ENCODE peak calls at places on chromosomes 3 and 15, in eight cellular contexts. One of them, this sample, is unnamed.

GRCh38 chr15:25947336-25948080 is 84.4 kb upstream of the ATP10A start:
- DNase-seq in fibroblast of the aortic adventitia: peak
- DNase-seq in choroid plexus epithelial cell: no peak
- DNase-seq in CD8-positive, alpha-beta T cell: no peak
- DNase-seq in mammary epithelial cell: no peak
- DNase-seq in type B pancreatic cell: no peak
- DNase-seq in A673: peak
- DNase-seq in upper lobe of right lung: no peak
- DNase-seq in this sample: no peak

GRCh38 chr3:41523897-41524296 is 324.6 kb downstream of the CTNNB1 start:
- DNase-seq in fibroblast of the aortic adventitia: no peak
- DNase-seq in choroid plexus epithelial cell: no peak
- DNase-seq in CD8-positive, alpha-beta T cell: no peak
- DNase-seq in mammary epithelial cell: no peak
- DNase-seq in type B pancreatic cell: no peak
- DNase-seq in A673: no peak
- DNase-seq in upper lobe of right lung: no peak
- DNase-seq in this sample: no peak

GRCh38 chr15:33735637-33736247 is 232.6 kb upstream of the CHRM5 start:
- DNase-seq in fibroblast of the aortic adventitia: peak
- DNase-seq in choroid plexus epithelial cell: peak
- DNase-seq in CD8-positive, alpha-beta T cell: no peak
- DNase-seq in mammary epithelial cell: peak
- DNase-seq in type B pancreatic cell: no peak
- DNase-seq in A673: peak
- DNase-seq in upper lobe of right lung: no peak
- DNase-seq in this sample: peak

GRCh38 chr3:47890037-47890831 is 87.3 kb downstream of the DHX30 start:
- DNase-seq in fibroblast of the aortic adventitia: no peak
- DNase-seq in choroid plexus epithelial cell: no peak
- DNase-seq in CD8-positive, alpha-beta T cell: no peak
- DNase-seq in mammary epithelial cell: no peak
- DNase-seq in type B pancreatic cell: no peak
- DNase-seq in A673: no peak
- DNase-seq in upper lobe of right lung: no peak
- DNase-seq in this sample: no peak

GRCh38 chr15:64224508-64224907 is 61.7 kb upstream of the PPIB start:
- DNase-seq in fibroblast of the aortic adventitia: peak
- DNase-seq in choroid plexus epithelial cell: peak
- DNase-seq in CD8-positive, alpha-beta T cell: no peak
- DNase-seq in mammary epithelial cell: peak
- DNase-seq in type B pancreatic cell: no peak
- DNase-seq in A673: peak
- DNase-seq in upper lobe of right lung: no peak
- DNase-seq in this sample: peak

GRCh38 chr3:69088033-69088432 is 3.3 kb downstream of the ARL6IP5 start:
- DNase-seq in fibroblast of the aortic adventitia: peak
- DNase-seq in choroid plexus epithelial cell: peak
- DNase-seq in CD8-positive, alpha-beta T cell: no peak
- DNase-seq in mammary epithelial cell: peak
- DNase-seq in type B pancreatic cell: no peak
- DNase-seq in A673: no peak
- DNase-seq in upper lobe of right lung: no peak
- DNase-seq in this sample: peak

GRCh38 chr15:65377976-65378366 is at the start of gene IGDCC3:
- DNase-seq in fibroblast of the aortic adventitia: no peak
- DNase-seq in choroid plexus epithelial cell: no peak
- DNase-seq in CD8-positive, alpha-beta T cell: no peak
- DNase-seq in mammary epithelial cell: no peak
- DNase-seq in type B pancreatic cell: peak
- DNase-seq in A673: no peak
- DNase-seq in upper lobe of right lung: no peak
- DNase-seq in this sample: no peak

GRCh38 chr15:71044006-71044405 is 71.3 kb upstream of the THSD4 start:
- DNase-seq in fibroblast of the aortic adventitia: peak
- DNase-seq in choroid plexus epithelial cell: peak
- DNase-seq in CD8-positive, alpha-beta T cell: no peak
- DNase-seq in mammary epithelial cell: peak
- DNase-seq in type B pancreatic cell: no peak
- DNase-seq in A673: no peak
- DNase-seq in upper lobe of right lung: no peak
- DNase-seq in this sample: peak

GRCh38 chr3:143970773-143971366 is 753 bp upstream of the DIPK2A start:
- DNase-seq in fibroblast of the aortic adventitia: no peak
- DNase-seq in choroid plexus epithelial cell: peak
- DNase-seq in CD8-positive, alpha-beta T cell: peak
- DNase-seq in mammary epithelial cell: peak
- DNase-seq in type B pancreatic cell: peak
- DNase-seq in A673: no peak
- DNase-seq in upper lobe of right lung: peak
- DNase-seq in this sample: no peak
- TF ChIP-seq CTCF in fibroblast of the aortic adventitia: peak
- TF ChIP-seq CTCF in choroid plexus epithelial cell: peak
- TF ChIP-seq CTCF in CD8-positive, alpha-beta T cell: no peak
- TF ChIP-seq CTCF in mammary epithelial cell: no peak
- TF ChIP-seq CTCF in type B pancreatic cell: peak
- TF ChIP-seq CTCF in A673: no peak
- TF ChIP-seq CTCF in upper lobe of right lung: no peak
- TF ChIP-seq CTCF in this sample: no peak

DNA sequence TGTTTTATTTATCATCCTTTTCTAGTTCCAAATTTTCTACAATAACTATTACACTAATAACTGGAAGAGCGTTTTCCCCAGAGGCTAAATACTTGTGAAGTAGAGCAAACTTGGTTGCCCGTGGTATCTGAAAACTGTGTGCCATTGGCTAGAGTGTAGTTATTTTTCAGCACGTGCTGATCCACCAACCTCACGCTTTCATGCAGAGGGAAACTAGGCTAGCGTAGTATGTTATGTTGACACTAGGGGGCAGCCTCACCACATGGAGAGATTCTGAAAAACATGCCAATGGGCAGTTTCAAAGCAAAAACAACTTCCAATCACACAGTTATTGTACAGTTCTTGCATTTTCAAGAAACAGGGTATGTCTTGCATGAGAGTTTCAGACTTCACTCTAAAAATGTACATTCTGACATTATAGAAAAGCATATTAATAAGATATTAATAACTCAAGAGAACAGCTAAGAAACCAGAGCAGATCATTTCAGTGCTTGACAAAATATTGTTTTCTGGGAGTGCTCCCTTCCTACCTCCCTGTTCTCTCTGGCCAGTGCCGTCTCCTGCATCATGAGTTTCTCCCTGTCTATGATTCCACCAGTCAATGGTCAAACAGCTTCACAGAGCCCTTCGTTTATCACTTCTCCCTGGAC is 39.7 kb downstream of the SPATA12 start:
- DNase-seq in fibroblast of the aortic adventitia: peak
- DNase-seq in choroid plexus epithelial cell: peak
- DNase-seq in CD8-positive, alpha-beta T cell: peak
- DNase-seq in mammary epithelial cell: peak
- DNase-seq in type B pancreatic cell: no peak
- DNase-seq in A673: peak
- DNase-seq in upper lobe of right lung: no peak
- DNase-seq in this sample: peak
- TF ChIP-seq CTCF in fibroblast of the aortic adventitia: peak
- TF ChIP-seq CTCF in choroid plexus epithelial cell: peak
- TF ChIP-seq CTCF in CD8-positive, alpha-beta T cell: peak
- TF ChIP-seq CTCF in mammary epithelial cell: peak
- TF ChIP-seq CTCF in type B pancreatic cell: peak
- TF ChIP-seq CTCF in A673: peak
- TF ChIP-seq CTCF in upper lobe of right lung: peak
- TF ChIP-seq CTCF in this sample: peak

GRCh38 chr15:80982839-80983238 is 6.8 kb downstream of the MESD start:
- DNase-seq in fibroblast of the aortic adventitia: no peak
- DNase-seq in choroid plexus epithelial cell: no peak
- DNase-seq in CD8-positive, alpha-beta T cell: no peak
- DNase-seq in mammary epithelial cell: no peak
- DNase-seq in type B pancreatic cell: no peak
- DNase-seq in A673: no peak
- DNase-seq in upper lobe of right lung: no peak
- DNase-seq in this sample: no peak
- TF ChIP-seq CTCF in fibroblast of the aortic adventitia: no peak
- TF ChIP-seq CTCF in choroid plexus epithelial cell: no peak
- TF ChIP-seq CTCF in CD8-positive, alpha-beta T cell: no peak
- TF ChIP-seq CTCF in mammary epithelial cell: no peak
- TF ChIP-seq CTCF in type B pancreatic cell: no peak
- TF ChIP-seq CTCF in A673: no peak
- TF ChIP-seq CTCF in upper lobe of right lung: no peak
- TF ChIP-seq CTCF in this sample: no peak

GRCh38 chr3:184040010-184040409 is 8.5 kb downstream of the HTR3D start:
- DNase-seq in fibroblast of the aortic adventitia: peak
- DNase-seq in choroid plexus epithelial cell: peak
- DNase-seq in CD8-positive, alpha-beta T cell: no peak
- DNase-seq in mammary epithelial cell: peak
- DNase-seq in type B pancreatic cell: no peak
- DNase-seq in A673: peak
- DNase-seq in upper lobe of right lung: no peak
- DNase-seq in this sample: peak
- TF ChIP-seq CTCF in fibroblast of the aortic adventitia: peak
- TF ChIP-seq CTCF in choroid plexus epithelial cell: peak
- TF ChIP-seq CTCF in CD8-positive, alpha-beta T cell: no peak
- TF ChIP-seq CTCF in mammary epithelial cell: peak
- TF ChIP-seq CTCF in type B pancreatic cell: peak
- TF ChIP-seq CTCF in A673: no peak
- TF ChIP-seq CTCF in upper lobe of right lung: peak
- TF ChIP-seq CTCF in this sample: peak

DNA sequence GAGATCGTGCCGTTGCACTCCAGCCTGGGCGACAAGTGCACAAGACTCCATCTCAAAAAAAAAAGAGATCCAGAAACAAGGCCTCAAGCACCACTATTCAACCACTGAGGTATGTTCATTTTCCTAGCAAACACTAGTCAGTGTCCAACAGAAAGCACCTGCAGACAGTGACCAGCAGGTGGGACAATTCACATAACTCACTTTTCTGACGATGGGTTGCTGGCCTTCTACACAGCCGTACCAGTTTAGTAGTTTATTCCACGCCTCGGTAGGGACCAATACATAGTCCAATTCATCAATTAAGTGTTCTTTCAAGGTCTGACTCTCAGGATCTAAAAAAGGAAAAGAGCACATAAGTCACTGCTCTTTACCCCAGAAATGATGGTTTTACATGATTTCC is 12.4 kb downstream of the USP4 start:
- DNase-seq in fibroblast of the aortic adventitia: no peak
- DNase-seq in choroid plexus epithelial cell: no peak
- DNase-seq in CD8-positive, alpha-beta T cell: no peak
- DNase-seq in mammary epithelial cell: no peak
- DNase-seq in type B pancreatic cell: no peak
- DNase-seq in A673: no peak
- DNase-seq in upper lobe of right lung: no peak
- DNase-seq in this sample: peak
- TF ChIP-seq CTCF in fibroblast of the aortic adventitia: peak
- TF ChIP-seq CTCF in choroid plexus epithelial cell: peak
- TF ChIP-seq CTCF in CD8-positive, alpha-beta T cell: no peak
- TF ChIP-seq CTCF in mammary epithelial cell: peak
- TF ChIP-seq CTCF in type B pancreatic cell: peak
- TF ChIP-seq CTCF in A673: no peak
- TF ChIP-seq CTCF in upper lobe of right lung: no peak
- TF ChIP-seq CTCF in this sample: no peak

DNA sequence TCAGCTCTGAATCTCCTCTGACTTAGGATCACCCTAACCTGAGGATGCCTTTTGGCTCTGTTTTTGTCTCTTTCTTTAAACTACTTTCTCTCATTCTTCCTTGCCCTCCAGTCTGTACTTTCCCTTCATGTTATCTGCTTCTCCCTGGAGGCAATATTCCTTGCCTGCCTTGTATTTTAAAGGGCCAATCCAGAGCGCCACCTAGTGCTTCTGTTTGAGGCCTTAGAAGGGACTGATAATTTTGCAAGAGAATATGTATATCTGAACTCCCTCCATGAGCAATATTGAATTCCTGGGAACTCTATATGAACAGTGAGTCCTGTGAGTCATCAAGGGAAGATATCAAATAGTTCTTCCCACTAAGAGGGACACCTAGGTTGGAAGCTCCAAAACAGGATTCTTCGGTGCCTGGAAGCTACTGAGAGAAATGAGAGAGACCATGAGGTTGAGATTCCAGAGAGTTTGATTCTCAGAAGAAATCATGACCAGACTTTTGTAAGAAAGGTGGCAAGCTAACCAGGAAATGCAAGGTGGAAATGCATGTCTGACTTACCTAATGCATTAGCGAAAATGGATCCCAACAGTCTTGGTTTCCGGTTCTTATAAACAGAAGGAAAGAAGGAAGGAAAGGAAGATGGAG is 203.8 kb upstream of the CD96 start:
- DNase-seq in fibroblast of the aortic adventitia: peak
- DNase-seq in choroid plexus epithelial cell: peak
- DNase-seq in CD8-positive, alpha-beta T cell: peak
- DNase-seq in mammary epithelial cell: peak
- DNase-seq in type B pancreatic cell: no peak
- DNase-seq in A673: peak
- DNase-seq in upper lobe of right lung: no peak
- DNase-seq in this sample: peak
- TF ChIP-seq CTCF in fibroblast of the aortic adventitia: peak
- TF ChIP-seq CTCF in choroid plexus epithelial cell: peak
- TF ChIP-seq CTCF in CD8-positive, alpha-beta T cell: peak
- TF ChIP-seq CTCF in mammary epithelial cell: peak
- TF ChIP-seq CTCF in type B pancreatic cell: peak
- TF ChIP-seq CTCF in A673: peak
- TF ChIP-seq CTCF in upper lobe of right lung: peak
- TF ChIP-seq CTCF in this sample: peak

GRCh38 chr3:52983336-52983807 is 62.5 kb downstream of the SFMBT1 start:
- DNase-seq in fibroblast of the aortic adventitia: no peak
- DNase-seq in choroid plexus epithelial cell: no peak
- DNase-seq in CD8-positive, alpha-beta T cell: peak
- DNase-seq in mammary epithelial cell: no peak
- DNase-seq in type B pancreatic cell: no peak
- DNase-seq in A673: no peak
- DNase-seq in upper lobe of right lung: no peak
- DNase-seq in this sample: no peak

GRCh38 chr3:52982839-52983238 is 63.0 kb downstream of the SFMBT1 start:
- DNase-seq in fibroblast of the aortic adventitia: no peak
- DNase-seq in choroid plexus epithelial cell: no peak
- DNase-seq in CD8-positive, alpha-beta T cell: no peak
- DNase-seq in mammary epithelial cell: no peak
- DNase-seq in type B pancreatic cell: no peak
- DNase-seq in A673: no peak
- DNase-seq in upper lobe of right lung: no peak
- DNase-seq in this sample: no peak

GRCh38 chr3:52983828-52984227 is 62.0 kb downstream of the SFMBT1 start:
- DNase-seq in fibroblast of the aortic adventitia: no peak
- DNase-seq in choroid plexus epithelial cell: no peak
- DNase-seq in CD8-positive, alpha-beta T cell: no peak
- DNase-seq in mammary epithelial cell: no peak
- DNase-seq in type B pancreatic cell: no peak
- DNase-seq in A673: no peak
- DNase-seq in upper lobe of right lung: no peak
- DNase-seq in this sample: no peak

GRCh38 chr3:52986938-52987337 is 58.9 kb downstream of the SFMBT1 start:
- DNase-seq in fibroblast of the aortic adventitia: peak
- DNase-seq in choroid plexus epithelial cell: peak
- DNase-seq in CD8-positive, alpha-beta T cell: no peak
- DNase-seq in mammary epithelial cell: no peak
- DNase-seq in type B pancreatic cell: no peak
- DNase-seq in A673: peak
- DNase-seq in upper lobe of right lung: no peak
- DNase-seq in this sample: peak

DNA sequence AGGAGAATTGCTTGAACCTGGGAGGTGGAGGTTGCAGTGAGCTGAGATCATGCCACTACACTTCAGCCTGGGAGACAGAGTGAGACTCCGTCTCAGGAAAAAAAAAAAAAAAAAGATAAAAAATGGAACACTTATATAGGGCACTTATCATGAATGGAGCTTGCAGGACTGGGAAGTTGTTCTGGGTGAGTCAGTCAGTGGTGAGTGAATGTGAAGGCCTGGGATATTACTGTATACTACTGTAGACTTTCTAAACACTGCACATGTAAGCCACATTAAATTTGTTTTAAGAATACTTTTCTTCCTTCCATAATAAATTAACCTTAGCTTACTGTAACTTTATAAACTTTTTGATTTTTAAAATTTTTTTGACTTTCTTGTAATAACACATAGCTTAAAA is 59.8 kb downstream of the SFMBT1 start:
- DNase-seq in fibroblast of the aortic adventitia: peak
- DNase-seq in choroid plexus epithelial cell: peak
- DNase-seq in CD8-positive, alpha-beta T cell: no peak
- DNase-seq in mammary epithelial cell: peak
- DNase-seq in type B pancreatic cell: no peak
- DNase-seq in A673: no peak
- DNase-seq in upper lobe of right lung: no peak
- DNase-seq in this sample: no peak
- TF ChIP-seq CTCF in fibroblast of the aortic adventitia: no peak
- TF ChIP-seq CTCF in choroid plexus epithelial cell: no peak
- TF ChIP-seq CTCF in CD8-positive, alpha-beta T cell: no peak
- TF ChIP-seq CTCF in mammary epithelial cell: no peak
- TF ChIP-seq CTCF in type B pancreatic cell: no peak
- TF ChIP-seq CTCF in A673: no peak
- TF ChIP-seq CTCF in upper lobe of right lung: no peak
- TF ChIP-seq CTCF in this sample: no peak

This sample was measured in MCF 10A.